ENCODE peak calls at places on chromosomes 12 and 14, in nine cellular contexts. Z is T-cell, K is GM04504, X is GM03348, A is NCI-H146, H is astrocyte of the cerebellum, B is cardiac muscle cell, S is iPS-NIHi11, C is osteocyte. M is an unnamed sample.

GRCh38 chr14:99325016-99325415 is 53.0 kb upstream of the BCL11B start:
- DNase-seq in B (no peak), X (no peak), C (peak), A (no peak), S (no peak), H (no peak), K (no peak), Z (no peak), M (peak)

GRCh38 chr14:69999246-69999645 is 120.0 kb downstream of the SMOC1 start:
- DNase-seq in K (no peak), X (no peak), A (peak), C (no peak), H (peak), S (no peak), Z (no peak), B (no peak), M (no peak)

GRCh38 chr12:93608313-93608712 is 35.8 kb downstream of the SOCS2 start:
- DNase-seq in S (no peak), H (no peak), B (no peak), Z (no peak), K (no peak), X (no peak), A (no peak), C (no peak), M (no peak)

GRCh38 chr14:45651906-45652305 is 398.9 kb upstream of the MIS18BP1 start:
- DNase-seq in Z (no peak), H (peak), A (no peak), B (no peak), X (no peak), C (peak), K (no peak), S (no peak), M (no peak)

GRCh38 chr14:69901113-69901951 is 22.1 kb downstream of the SMOC1 start:
- DNase-seq in A (no peak), Z (no peak), X (no peak), C (no peak), B (no peak), H (peak), K (no peak), S (no peak), M (no peak)

GRCh38 chr12:9617124-9617523 is 9.4 kb upstream of the KLRB1 start:
- DNase-seq in X (no peak), H (no peak), C (no peak), S (no peak), A (no peak), B (no peak), K (no peak), Z (no peak), M (no peak)

GRCh38 chr14:101620821-101621785 is 59.8 kb downstream of the DIO3 start:
- DNase-seq in A (no peak), B (no peak), K (no peak), C (no peak), H (no peak), Z (no peak), S (no peak), X (peak), M (no peak)

GRCh38 chr14:67746927-67747326 is 45.2 kb downstream of the RDH12 start:
- DNase-seq in K (no peak), Z (no peak), B (no peak), C (no peak), A (no peak), S (no peak), X (no peak), H (no peak), M (peak)

GRCh38 chr12:95239216-95239615 is 21.6 kb downstream of the VEZT start:
- DNase-seq in X (no peak), H (no peak), S (no peak), B (no peak), C (no peak), Z (no peak), A (no peak), K (no peak), M (no peak)

GRCh38 chr12:91099373-91099772 is 11.9 kb downstream of the LUM start:
- DNase-seq in S (no peak), C (no peak), Z (no peak), B (no peak), H (no peak), K (no peak), X (no peak), A (no peak), M (no peak)

GRCh38 chr14:88255798-88256197 is 67.3 kb downstream of the KCNK10 start:
- DNase-seq in C (no peak), A (no peak), X (no peak), B (no peak), S (no peak), Z (no peak), H (no peak), K (no peak), M (no peak)

GRCh38 chr14:21092147-21093011 is 6.1 kb downstream of the ZNF219 start:
- DNase-seq in X (peak), Z (peak), S (peak), C (peak), B (peak), H (peak), A (peak), K (no peak), M (peak)

GRCh38 chr12:80222261-80222660 is 122.9 kb downstream of the OTOGL start:
- DNase-seq in X (no peak), H (no peak), Z (no peak), A (no peak), C (no peak), K (no peak), S (no peak), B (no peak), M (no peak)